ENCODE peak calls at places on chromosomes 4 and X, in eight cellular contexts. L is H9, Y is mucosa of gallbladder, W is endothelial cell, K is heart right ventricle, P is type B pancreatic cell, I is NCI-H460, Z is DND-41. T is an unnamed sample.

GRCh38 chr4:85756938-85757337 is 282.0 kb downstream of the ARHGAP24 start:
- DNase-seq in L (peak), Y (no peak), W (peak), K (peak), P (no peak), I (peak), Z (peak), T (no peak)

GRCh38 chrX:53323196-53323595 is 41.8 kb upstream of the IQSEC2 start:
- DNase-seq in L (no peak), Y (no peak), W (no peak), K (no peak), P (no peak), I (no peak), Z (no peak), T (no peak)

GRCh38 chrX:3145716-3146115 is 104.4 kb downstream of the ARSF start:
- DNase-seq in L (no peak), Y (no peak), W (no peak), K (no peak), P (no peak), I (no peak), Z (no peak), T (no peak)

GRCh38 chrX:40150503-40150902 is 52.7 kb upstream of the BCOR start:
- DNase-seq in L (no peak), Y (no peak), W (no peak), K (no peak), P (no peak), I (no peak), Z (peak), T (no peak)

GRCh38 chr4:145736241-145736831 is 56.4 kb downstream of the C4orf51 start:
- DNase-seq in L (no peak), Y (peak), W (no peak), K (peak), P (no peak), I (no peak), Z (no peak), T (peak)

GRCh38 chr4:94127707-94128328 is 79.8 kb upstream of the SMARCAD1 start:
- DNase-seq in L (no peak), Y (no peak), W (no peak), K (no peak), P (no peak), I (peak), Z (no peak), T (no peak)

GRCh38 chr4:44495136-44495535 is 46.5 kb upstream of the KCTD8 start:
- DNase-seq in L (no peak), Y (no peak), W (no peak), K (no peak), P (no peak), I (no peak), Z (no peak), T (no peak)

GRCh38 chrX:96721398-96721797 is 36.8 kb downstream of the DIAPH2 start:
- DNase-seq in L (no peak), Y (no peak), W (no peak), K (no peak), P (no peak), I (no peak), Z (no peak), T (no peak)

GRCh38 chr4:53137468-53137867 is 228.4 kb downstream of the SCFD2 start:
- DNase-seq in L (no peak), Y (no peak), W (no peak), K (no peak), P (no peak), I (no peak), Z (no peak), T (no peak)

GRCh38 chrX:144612076-144612475 is 635.2 kb upstream of the SPANXN1 start:
- DNase-seq in L (no peak), Y (no peak), W (no peak), K (no peak), P (no peak), I (no peak), Z (no peak), T (no peak)

GRCh38 chr4:187558391-187558790 is 437.2 kb upstream of the ZFP42 start:
- DNase-seq in L (no peak), Y (no peak), W (no peak), K (no peak), P (no peak), I (no peak), Z (no peak), T (no peak)

GRCh38 chrX:132737743-132738142 is 220.7 kb downstream of the HS6ST2 start:
- DNase-seq in L (no peak), Y (no peak), W (no peak), K (no peak), P (no peak), I (no peak), Z (peak), T (no peak)

GRCh38 chr4:109985993-109986640 is 73.4 kb downstream of the EGF start:
- DNase-seq in L (no peak), Y (no peak), W (no peak), K (no peak), P (no peak), I (no peak), Z (no peak), T (no peak)

GRCh38 chrX:1435241-1435900 is 17.3 kb downstream of the ASMTL start:
- DNase-seq in L (peak), Y (no peak), W (no peak), K (no peak), P (no peak), I (no peak), Z (no peak), T (no peak)

GRCh38 chrX:20421275-20421674 is 154.6 kb upstream of the RPS6KA3 start:
- DNase-seq in L (no peak), Y (no peak), W (no peak), K (no peak), P (no peak), I (no peak), Z (no peak), T (no peak)

GRCh38 chr4:81454498-81454897 is 17.2 kb downstream of the RASGEF1B start:
- DNase-seq in L (no peak), Y (no peak), W (no peak), K (no peak), P (no peak), I (no peak), Z (no peak), T (no peak)

GRCh38 chr4:74546020-74546419 is 101.1 kb downstream of the AREG start:
- DNase-seq in L (no peak), Y (no peak), W (no peak), K (no peak), P (no peak), I (no peak), Z (no peak), T (no peak)

GRCh38 chrX:65932173-65933084 is 107.5 kb downstream of the VSIG4 start:
- DNase-seq in L (no peak), Y (peak), W (no peak), K (no peak), P (no peak), I (peak), Z (no peak), T (no peak)

GRCh38 chr4:45036677-45037076 is 310.3 kb upstream of the GNPDA2 start:
- DNase-seq in L (no peak), Y (no peak), W (no peak), K (no peak), P (no peak), I (no peak), Z (no peak), T (no peak)

GRCh38 chr4:98749206-98749605 is 90.8 kb upstream of the TSPAN5 start:
- DNase-seq in L (no peak), Y (no peak), W (no peak), K (no peak), P (no peak), I (no peak), Z (no peak), T (no peak)

GRCh38 chr4:78956979-78957378 is 17.7 kb upstream of the PAQR3 start:
- DNase-seq in L (no peak), Y (no peak), W (no peak), K (no peak), P (no peak), I (no peak), Z (no peak), T (no peak)

GRCh38 chr4:70158576-70158975 is 4.5 kb downstream of the PRR27 start:
- DNase-seq in L (no peak), Y (peak), W (no peak), K (no peak), P (no peak), I (no peak), Z (no peak), T (no peak)

GRCh38 chr4:140081582-140082398 is 72.2 kb downstream of the MAML3 start:
- DNase-seq in L (no peak), Y (no peak), W (no peak), K (no peak), P (no peak), I (no peak), Z (no peak), T (no peak)

GRCh38 chr4:76811604-76812412 is 86.1 kb downstream of the SOWAHB start:
- DNase-seq in L (peak), Y (no peak), W (no peak), K (peak), P (no peak), I (no peak), Z (no peak), T (no peak)

GRCh38 chr4:88802138-88802537 is 104.5 kb upstream of the NAP1L5 start:
- DNase-seq in L (no peak), Y (no peak), W (no peak), K (no peak), P (no peak), I (no peak), Z (no peak), T (no peak)

GRCh38 chr4:53852343-53852742 is 212.1 kb downstream of the CHIC2 start:
- DNase-seq in L (no peak), Y (no peak), W (no peak), K (no peak), P (no peak), I (no peak), Z (no peak), T (no peak)

GRCh38 chr4:54509057-54509456 is 148.7 kb upstream of the KIT start:
- DNase-seq in L (no peak), Y (no peak), W (no peak), K (no peak), P (no peak), I (no peak), Z (no peak), T (no peak)

T was measured in ureter.